ENCODE peak calls at places on chromosomes 13 and 19, in nine cellular contexts. Q is IMR-90; M is brain microvascular endothelial cell; P is left colon; V is activated T-cell treated with anti-CD3 and anti-CD28 coated beads, Interleukin-2, amount 50 U/mL, for 1 hour; N is stimulated activated CD4-positive, alpha-beta T cell treated with anti-CD3 and anti-CD28 coated beads, Interleukin-4, amount 100 ng/mL, for 4 hours; A is astrocyte of the spinal cord; O is anterior cingulate cortex; K is memory B cell. Z is an unnamed sample.

GRCh38 chr13:102654786-102655185 is 40.1 kb downstream of the METTL21C start:
- DNase-seq in N (no peak), M (no peak), P (no peak), K (no peak), O (no peak), A (no peak), Q (no peak), V (no peak), Z (peak)

GRCh38 chr19:43470288-43470687 is 4.9 kb upstream of the LYPD3 start:
- DNase-seq in M (peak), A (peak), K (no peak), O (no peak), V (peak), Q (peak), N (peak), P (no peak), Z (no peak)

GRCh38 chr13:39105110-39105509 is 66.9 kb downstream of the NHLRC3 start:
- DNase-seq in M (no peak), O (no peak), Q (no peak), N (no peak), A (peak), K (no peak), V (no peak), P (no peak), Z (peak)

GRCh38 chr19:6999938-7000732 is 21.1 kb downstream of the MBD3L2B start:
- DNase-seq in P (no peak), K (no peak), N (no peak), Q (no peak), V (no peak), M (no peak), O (no peak), A (no peak), Z (no peak)

GRCh38 chr19:51450730-51451307 is 7.4 kb downstream of the SIGLEC8 start:
- DNase-seq in K (no peak), Q (no peak), A (no peak), P (no peak), N (peak), O (no peak), V (no peak), M (no peak), Z (no peak)

GRCh38 chr13:33262554-33262953 is 23.0 kb downstream of the STARD13 start:
- DNase-seq in M (no peak), N (no peak), A (no peak), K (no peak), Q (no peak), O (no peak), P (no peak), V (no peak), Z (no peak)

GRCh38 chr19:45526143-45526542 is 18.9 kb downstream of the VASP start:
- DNase-seq in N (no peak), M (peak), O (peak), K (no peak), P (peak), V (no peak), Q (peak), A (peak), Z (peak)

GRCh38 chr13:26300140-26300539 is 46.2 kb downstream of the CDK8 start:
- DNase-seq in V (no peak), M (peak), Q (peak), P (no peak), K (no peak), A (peak), N (peak), O (no peak), Z (peak)

GRCh38 chr13:113182046-113182445 is 23.6 kb downstream of the PROZ start:
- DNase-seq in K (no peak), N (no peak), A (peak), V (no peak), O (no peak), Q (no peak), P (no peak), M (peak), Z (no peak)

GRCh38 chr19:6481541-6482342 is at the start of gene DENND1C:
- DNase-seq in M (no peak), P (no peak), V (peak), O (no peak), N (peak), Q (no peak), A (no peak), K (peak), Z (peak)

GRCh38 chr13:32746474-32746873 is 160.2 kb downstream of the PDS5B start:
- DNase-seq in A (peak), K (no peak), O (no peak), M (peak), V (no peak), Q (no peak), P (no peak), N (no peak), Z (no peak)

GRCh38 chr19:8561071-8561764 is 16.0 kb downstream of the MYO1F start:
- DNase-seq in P (no peak), V (no peak), A (no peak), O (no peak), Q (no peak), N (no peak), M (no peak), K (no peak), Z (no peak)

GRCh38 chr19:8486661-8487136 is 15.7 kb downstream of the PRAM1 start:
- DNase-seq in M (no peak), A (no peak), Q (no peak), P (no peak), O (no peak), V (no peak), N (no peak), K (no peak), Z (no peak)

GRCh38 chr19:7385062-7385461 is 36.3 kb downstream of the ARHGEF18 start:
- DNase-seq in N (no peak), M (no peak), Q (no peak), V (no peak), K (no peak), O (no peak), P (no peak), A (no peak), Z (no peak)

GRCh38 chr19:14496029-14496848 is at the start of gene GIPC1:
- DNase-seq in A (peak), P (peak), N (peak), K (peak), M (peak), Q (peak), O (peak), V (peak), Z (peak)